ENCODE peak calls at places on chromosomes 2 and 18, in five cellular contexts. C is H54, Q is mesendoderm, U is left cardiac atrium, E is kidney glomerular epithelial cell. J is an unnamed sample.

GRCh38 chr2:224882291-224883171 is 159.7 kb downstream of the DOCK10 start:
- DNase-seq in U (no peak), C (no peak), E (peak; percentile 98), Q (no peak), J (peak; percentile 13)

GRCh38 chr2:218406949-218407703 is 7.5 kb downstream of the CTDSP1 start:
- DNase-seq in Q (no peak), C (no peak), U (peak; percentile 69), E (peak; percentile 52), J (peak; percentile 35)

GRCh38 chr2:20188851-20189250 is 36.1 kb downstream of the SDC1 start:
- DNase-seq in E (no peak), Q (peak; percentile 51), U (no peak), C (no peak), J (no peak)

GRCh38 chr2:47061989-47062678 is 93.0 kb downstream of the STPG4 start:
- DNase-seq in Q (no peak), C (no peak), E (no peak), U (no peak), J (no peak)

GRCh38 chr2:225233234-225233633 is 166.3 kb upstream of the NYAP2 start:
- DNase-seq in U (no peak), Q (peak; percentile 50), E (no peak), C (no peak), J (no peak)

GRCh38 chr18:59148192-59148591 is 8.5 kb downstream of the SEC11C start:
- DNase-seq in U (no peak), C (no peak), E (no peak), Q (no peak), J (no peak)

GRCh38 chr18:8084160-8084559 is 517.0 kb downstream of the PTPRM start:
- DNase-seq in E (peak; percentile 46), U (no peak), C (peak; percentile 28), Q (peak; percentile 91), J (peak; percentile 54)

GRCh38 chr2:75155115-75155514 is 44.2 kb downstream of the TACR1 start:
- DNase-seq in Q (no peak), C (no peak), E (no peak), U (no peak), J (no peak)

GRCh38 chr2:40540026-40540425 is 88.1 kb upstream of the SLC8A1 start:
- DNase-seq in Q (no peak), U (no peak), C (no peak), E (no peak), J (no peak)

GRCh38 chr2:134367915-134368911 is 114.3 kb downstream of the MGAT5 start:
- DNase-seq in Q (no peak), E (no peak), U (no peak), C (no peak), J (no peak)

GRCh38 chr2:142930835-142931398 is 53.5 kb downstream of the KYNU start:
- DNase-seq in U (no peak), Q (no peak), E (no peak), C (no peak), J (no peak)

GRCh38 chr2:189933911-189934399 is 128.6 kb downstream of the MSTN start:
- DNase-seq in U (no peak), Q (no peak), C (peak; percentile 16), E (peak; percentile 87), J (peak; percentile 72)

GRCh38 chr2:39991298-39991697 is 212.2 kb upstream of the THUMPD2 start:
- DNase-seq in Q (peak; percentile 3), U (no peak), C (no peak), E (peak; percentile 5), J (no peak)

GRCh38 chr2:106115250-106115649 is 78.9 kb downstream of the UXS1 start:
- DNase-seq in U (no peak), E (peak; percentile 89), C (peak; percentile 76), Q (peak; percentile 24), J (peak; percentile 46)

GRCh38 chr18:33805592-33805991 is 227.6 kb downstream of the ASXL3 start:
- DNase-seq in C (no peak), U (no peak), Q (no peak), E (no peak), J (no peak)

GRCh38 chr2:191245869-191246531 is 796 bp downstream of the MYO1B start:
- DNase-seq in C (no peak), Q (peak; percentile 96), E (peak; percentile 52), U (peak; percentile 65), J (peak; percentile 64)

GRCh38 chr2:100013892-100014677 is 128.3 kb downstream of the AFF3 start:
- DNase-seq in Q (peak; percentile 96), U (peak; percentile 72), C (peak; percentile 78), E (peak; percentile 89), J (peak; percentile 75)

GRCh38 chr2:30683240-30683956 is 123.8 kb downstream of the CAPN13 start:
- DNase-seq in Q (no peak), U (no peak), E (no peak), C (no peak), J (no peak)

GRCh38 chr2:41068740-41069139 is 616.9 kb upstream of the SLC8A1 start:
- DNase-seq in E (no peak), Q (no peak), U (no peak), C (no peak), J (no peak)

J was measured in HTR-8/SVneo.